ENCODE peak calls at places on chromosomes 5 and 9, in four cellular contexts. One of them, this sample, is unnamed.

GRCh38 chr5:56160723-56161445 is 72.2 kb downstream of the ANKRD55 start:
- DNase-seq in heart left ventricle: no peak
- DNase-seq in CD4-positive, alpha-beta T cell: no peak
- DNase-seq in GM10248: no peak
- DNase-seq in this sample: no peak

GRCh38 chr5:137146402-137146889 is 352.7 kb downstream of the SPOCK1 start:
- DNase-seq in heart left ventricle: no peak
- DNase-seq in CD4-positive, alpha-beta T cell: no peak
- DNase-seq in GM10248: no peak
- DNase-seq in this sample: peak

GRCh38 chr9:122609810-122610209 is 4.7 kb upstream of the OR1Q1 start:
- DNase-seq in heart left ventricle: no peak
- DNase-seq in CD4-positive, alpha-beta T cell: no peak
- DNase-seq in GM10248: no peak
- DNase-seq in this sample: no peak

GRCh38 chr9:88927510-88927909 is 63.8 kb upstream of the S1PR3 start:
- DNase-seq in heart left ventricle: no peak
- DNase-seq in CD4-positive, alpha-beta T cell: no peak
- DNase-seq in GM10248: no peak
- DNase-seq in this sample: no peak

GRCh38 chr5:3789519-3790193 is 194.0 kb downstream of the IRX1 start:
- DNase-seq in heart left ventricle: no peak
- DNase-seq in CD4-positive, alpha-beta T cell: no peak
- DNase-seq in GM10248: no peak
- DNase-seq in this sample: no peak

GRCh38 chr5:1416856-1417469 is 28.3 kb downstream of the SLC6A3 start:
- DNase-seq in heart left ventricle: no peak
- DNase-seq in CD4-positive, alpha-beta T cell: no peak
- DNase-seq in GM10248: no peak
- DNase-seq in this sample: no peak

GRCh38 chr9:73151653-73152382 is at the start of gene ANXA1:
- DNase-seq in heart left ventricle: peak
- DNase-seq in CD4-positive, alpha-beta T cell: no peak
- DNase-seq in GM10248: no peak
- DNase-seq in this sample: no peak

GRCh38 chr5:14775857-14776256 is 95.7 kb downstream of the ANKH start:
- DNase-seq in heart left ventricle: peak
- DNase-seq in CD4-positive, alpha-beta T cell: no peak
- DNase-seq in GM10248: no peak
- DNase-seq in this sample: no peak

GRCh38 chr5:945691-946541 is 53.2 kb downstream of the TRIP13 start:
- DNase-seq in heart left ventricle: no peak
- DNase-seq in CD4-positive, alpha-beta T cell: no peak
- DNase-seq in GM10248: no peak
- DNase-seq in this sample: no peak

GRCh38 chr9:6680797-6681146 is 35.2 kb upstream of the GLDC start:
- DNase-seq in heart left ventricle: peak
- DNase-seq in CD4-positive, alpha-beta T cell: no peak
- DNase-seq in GM10248: peak
- DNase-seq in this sample: no peak

GRCh38 chr5:16461782-16462181 is 3.8 kb downstream of the ZNF622 start:
- DNase-seq in heart left ventricle: no peak
- DNase-seq in CD4-positive, alpha-beta T cell: no peak
- DNase-seq in GM10248: no peak
- DNase-seq in this sample: no peak

GRCh38 chr5:57613726-57614125 is 131.1 kb upstream of the ACTBL2 start:
- DNase-seq in heart left ventricle: no peak
- DNase-seq in CD4-positive, alpha-beta T cell: no peak
- DNase-seq in GM10248: no peak
- DNase-seq in this sample: no peak

GRCh38 chr9:129626944-129627297 is 958 bp downstream of the NTMT1 start:
- DNase-seq in heart left ventricle: no peak
- DNase-seq in CD4-positive, alpha-beta T cell: no peak
- DNase-seq in GM10248: no peak
- DNase-seq in this sample: no peak

GRCh38 chr5:164013077-164013670 is 507.8 kb downstream of the MAT2B start:
- DNase-seq in heart left ventricle: peak
- DNase-seq in CD4-positive, alpha-beta T cell: no peak
- DNase-seq in GM10248: peak
- DNase-seq in this sample: peak

GRCh38 chr5:61334224-61335196 is 2.5 kb downstream of the ZSWIM6 start:
- DNase-seq in heart left ventricle: no peak
- DNase-seq in CD4-positive, alpha-beta T cell: no peak
- DNase-seq in GM10248: no peak
- DNase-seq in this sample: peak

GRCh38 chr9:116891438-116891837 is 204.3 kb downstream of the TRIM32 start:
- DNase-seq in heart left ventricle: no peak
- DNase-seq in CD4-positive, alpha-beta T cell: no peak
- DNase-seq in GM10248: no peak
- DNase-seq in this sample: no peak

GRCh38 chr5:157548513-157549282 is 26.9 kb downstream of the ADAM19 start:
- DNase-seq in heart left ventricle: no peak
- DNase-seq in CD4-positive, alpha-beta T cell: no peak
- DNase-seq in GM10248: no peak
- DNase-seq in this sample: no peak